ENCODE peak calls at places on chromosomes 12 and 14, in nine cellular contexts. S is thyroid gland; P is WERI-Rb-1; N is effector memory CD4-positive, alpha-beta T cell; X is epithelial cell of proximal tubule; C is HL-60; K is fibroblast of mammary gland; V is CD8-positive, alpha-beta memory T cell; E is lower leg skin. W is an unnamed sample.
A peak's percentile ranks its signal among the peaks of the same experiment; 100 is the strongest.

GRCh38 chr14:39376671-39377403 is 55.4 kb downstream of the FBXO33 start:
- DNase-seq in S (no peak), P (no peak), N (no peak), X (no peak), C (no peak), K (peak; percentile 57), V (no peak), E (no peak), W (no peak)

GRCh38 chr14:102909911-102910310 is 12.6 kb upstream of the AMN start:
- DNase-seq in S (no peak), P (no peak), N (no peak), X (no peak), C (no peak), K (no peak), V (no peak), E (no peak), W (no peak)

GRCh38 chr12:67161322-67161918 is 107.7 kb upstream of the CAND1 start:
- DNase-seq in S (peak; percentile 50), P (peak; percentile 49), N (no peak), X (no peak), C (peak; percentile 8), K (peak; percentile 53), V (peak; percentile 48), E (no peak), W (peak; percentile 54)

GRCh38 chr12:11085419-11085818 is 6.7 kb downstream of the TAS2R43 start:
- DNase-seq in S (no peak), P (no peak), N (no peak), X (no peak), C (no peak), K (peak; percentile 27), V (no peak), E (no peak), W (no peak)

GRCh38 chr12:67916266-67916970 is 72.8 kb upstream of the IFNG-AS1 start:
- DNase-seq in S (no peak), P (no peak), N (no peak), X (no peak), C (no peak), K (peak; percentile 30), V (no peak), E (no peak), W (no peak)

GRCh38 chr14:88550078-88550477 is 4.7 kb downstream of the PTPN21 start:
- DNase-seq in S (no peak), P (no peak), N (no peak), X (no peak), C (no peak), K (no peak), V (no peak), E (no peak), W (no peak)

GRCh38 chr14:39175445-39176262 is 600 bp downstream of the PNN start:
- DNase-seq in S (no peak), P (peak; percentile 47), N (no peak), X (no peak), C (peak; percentile 51), K (peak; percentile 26), V (no peak), E (no peak), W (peak; percentile 34)

GRCh38 chr12:69991683-69992297 is 166.8 kb downstream of the MYRFL start:
- DNase-seq in S (peak; percentile 43), P (no peak), N (no peak), X (no peak), C (no peak), K (no peak), V (no peak), E (no peak), W (no peak)

GRCh38 chr14:20327005-20327869 is 5.8 kb downstream of the CCNB1IP1 start:
- DNase-seq in S (no peak), P (no peak), N (no peak), X (no peak), C (peak; percentile 53), K (peak; percentile 83), V (no peak), E (no peak), W (no peak)

GRCh38 chr12:46386877-46387629 is 14.5 kb upstream of the SLC38A2 start:
- DNase-seq in S (peak; percentile 38), P (no peak), N (no peak), X (no peak), C (peak; percentile 45), K (peak; percentile 73), V (no peak), E (no peak), W (no peak)

GRCh38 chr12:46390304-46390703 is 17.7 kb upstream of the SLC38A2 start:
- DNase-seq in S (no peak), P (no peak), N (no peak), X (no peak), C (no peak), K (no peak), V (no peak), E (no peak), W (no peak)

GRCh38 chr12:46387697-46388096 is 15.1 kb upstream of the SLC38A2 start:
- DNase-seq in S (peak; percentile 13), P (no peak), N (no peak), X (no peak), C (no peak), K (no peak), V (no peak), E (no peak), W (no peak)

GRCh38 chr12:46389130-46389616 is 16.6 kb upstream of the SLC38A2 start:
- DNase-seq in S (no peak), P (no peak), N (no peak), X (no peak), C (no peak), K (peak; percentile 100), V (no peak), E (no peak), W (no peak)

DNA sequence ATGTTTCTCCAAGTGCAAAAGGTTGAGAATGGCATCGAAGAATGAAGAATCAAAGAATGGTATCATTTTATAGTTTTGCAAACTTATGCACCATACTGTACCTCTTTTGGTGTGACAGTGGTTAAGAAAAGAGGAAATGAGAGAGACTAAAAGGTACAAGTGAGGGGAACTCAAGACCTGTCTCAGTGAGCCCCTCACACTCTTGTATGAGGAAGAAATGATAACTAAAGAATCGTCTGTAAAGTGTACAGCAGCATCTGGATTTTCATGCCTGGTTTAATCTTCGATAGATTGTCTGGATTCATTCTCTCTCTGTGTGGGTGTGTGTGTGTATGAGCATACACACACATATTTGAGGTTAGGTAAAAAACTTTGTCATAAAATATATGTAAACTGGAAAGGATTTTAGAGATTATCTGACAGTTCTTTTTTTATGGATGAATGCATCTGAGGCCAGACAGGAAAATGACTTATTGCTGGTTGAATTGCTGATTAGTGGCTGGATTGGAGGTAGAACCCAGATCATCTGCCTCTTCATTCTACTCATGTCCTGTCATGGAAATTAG is 15.9 kb upstream of the SLC38A2 start:
- DNase-seq in S (no peak), P (no peak), N (no peak), X (no peak), C (no peak), K (no peak), V (no peak), E (no peak), W (no peak)
- H3K4me3 ChIP-seq in S (no peak overlapping the region), P (no peak overlapping the region), N (no peak overlapping the region), X (no peak overlapping the region), C (no peak overlapping the region), K (no peak overlapping the region), V (no peak overlapping the region), E (no peak overlapping the region), W (no peak overlapping the region)

DNA sequence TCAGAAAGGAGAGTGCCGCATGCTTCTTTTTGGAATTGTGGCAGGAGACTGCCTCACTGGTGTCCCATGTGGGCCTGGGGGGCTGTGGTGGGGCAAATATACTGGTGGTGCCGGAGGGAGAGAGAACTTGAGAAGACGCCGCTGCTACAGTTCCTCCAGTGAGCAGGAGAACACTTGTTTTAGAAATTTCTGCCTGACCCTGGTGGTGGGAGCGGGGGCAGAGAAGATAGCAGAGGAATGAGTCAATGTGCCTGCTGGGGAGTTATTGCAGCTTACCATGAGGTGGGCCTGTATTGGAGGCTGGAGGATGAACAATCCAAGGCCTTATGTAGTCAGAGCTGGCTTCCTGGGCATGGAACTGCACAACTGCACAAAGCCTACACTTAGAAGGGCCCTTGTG is 211.8 kb downstream of the SNAPC1 start:
- DNase-seq in S (no peak), P (no peak), N (no peak), X (no peak), C (no peak), K (peak; percentile 19), V (no peak), E (no peak), W (no peak)
- H3K4me3 ChIP-seq in S (no peak overlapping the region), P (no peak overlapping the region), N (no peak overlapping the region), X (no peak overlapping the region), C (no peak overlapping the region), K (no peak overlapping the region), V (no peak overlapping the region), E (no peak overlapping the region), W (no peak overlapping the region)

GRCh38 chr14:51020024-51020710 is 74.7 kb downstream of the TRIM9 start:
- DNase-seq in S (no peak), P (peak; percentile 65), N (no peak), X (no peak), C (no peak), K (no peak), V (no peak), E (no peak), W (no peak)

GRCh38 chr14:51022769-51023168 is 72.1 kb downstream of the TRIM9 start:
- DNase-seq in S (no peak), P (no peak), N (no peak), X (no peak), C (no peak), K (no peak), V (no peak), E (no peak), W (no peak)

GRCh38 chr14:51014625-51015024 is 70.3 kb upstream of the PYGL start:
- DNase-seq in S (no peak), P (no peak), N (no peak), X (no peak), C (no peak), K (peak; percentile 48), V (no peak), E (no peak), W (no peak)

GRCh38 chr14:51018521-51018920 is 74.2 kb upstream of the PYGL start:
- DNase-seq in S (no peak), P (no peak), N (no peak), X (no peak), C (no peak), K (peak; percentile 59), V (no peak), E (no peak), W (no peak)

GRCh38 chr14:51019089-51019488 is 74.8 kb upstream of the PYGL start:
- DNase-seq in S (no peak), P (no peak), N (no peak), X (no peak), C (no peak), K (peak; percentile 39), V (no peak), E (no peak), W (no peak)
- H3K4me3 ChIP-seq in S (no peak overlapping the region), P (no peak overlapping the region), N (no peak overlapping the region), X (no peak overlapping the region), C (no peak overlapping the region), K (no peak overlapping the region), V (no peak overlapping the region), E (no peak overlapping the region), W (no peak overlapping the region)

DNA sequence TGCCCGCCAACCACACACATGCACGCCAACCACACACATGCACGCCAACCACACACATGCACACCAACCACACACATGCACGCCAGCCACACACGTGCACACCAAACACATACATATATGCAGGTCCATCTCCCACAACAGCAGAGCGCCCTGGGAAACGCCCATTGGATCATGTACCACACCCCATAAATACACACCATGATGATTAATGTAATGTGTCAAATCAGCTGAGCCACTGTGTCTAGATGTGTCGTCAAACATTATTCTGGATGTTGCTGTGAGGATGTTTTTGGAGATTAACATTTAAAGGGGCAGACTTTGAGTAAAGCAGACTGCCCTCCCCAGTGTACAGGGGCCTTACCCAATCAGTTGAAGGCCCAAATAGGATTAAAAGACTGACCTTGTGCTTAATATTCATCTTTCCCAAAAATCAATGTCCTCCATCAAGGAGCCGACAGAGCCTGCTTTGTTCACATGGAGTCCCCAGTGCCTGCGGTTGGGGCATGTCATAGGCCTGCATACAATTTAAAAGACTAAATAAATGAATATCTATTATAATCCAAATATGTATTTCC is 23.4 kb upstream of the BDKRB2 start:
- DNase-seq in S (no peak), P (no peak), N (no peak), X (no peak), C (no peak), K (no peak), V (no peak), E (no peak), W (no peak)
- H3K4me3 ChIP-seq in S (no peak overlapping the region), P (no peak overlapping the region), N (no peak overlapping the region), X (no peak overlapping the region), C (no peak overlapping the region), K (no peak overlapping the region), V (no peak overlapping the region), E (no peak overlapping the region), W (no peak overlapping the region)

W was measured in body of pancreas.